ENCODE peak calls at places on chromosomes 12 and 14, in six cellular contexts. I is GM12878, D is dorsolateral prefrontal cortex, J is cardiac muscle cell, O is psoas muscle, T is right atrium auricular region. R is an unnamed sample.

GRCh38 chr14:37890095-37890494 is 294.7 kb downstream of the TTC6 start:
- DNase-seq in I (no peak), D (no peak), J (no peak), O (no peak), T (no peak), R (no peak)

GRCh38 chr12:112198120-112198733 is 72.9 kb downstream of the TRAFD1 start:
- DNase-seq in I (no peak), D (no peak), J (peak; percentile 73), O (no peak), T (no peak), R (peak; percentile 18)

GRCh38 chr12:32589165-32589891 is 89.8 kb upstream of the DNM1L start:
- DNase-seq in I (no peak), D (no peak), J (no peak), O (no peak), T (no peak), R (no peak)

GRCh38 chr14:56081139-56081538 is 37.1 kb upstream of the PELI2 start:
- DNase-seq in I (no peak), D (no peak), J (no peak), O (no peak), T (no peak), R (no peak)

GRCh38 chr12:97109441-97109840 is 202.4 kb downstream of the NEDD1 start:
- DNase-seq in I (no peak), D (no peak), J (no peak), O (no peak), T (no peak), R (no peak)

GRCh38 chr14:34064349-34064748 is 113.5 kb upstream of the EGLN3 start:
- DNase-seq in I (no peak), D (no peak), J (peak; percentile 79), O (peak; percentile 66), T (peak; percentile 83), R (no peak)

GRCh38 chr14:100726467-100726811 is 253 bp upstream of the DLK1 start:
- DNase-seq in I (no peak), D (no peak), J (no peak), O (no peak), T (no peak), R (no peak)

GRCh38 chr14:100222219-100223093 is 16.5 kb upstream of the YY1 start:
- DNase-seq in I (no peak), D (no peak), J (no peak), O (no peak), T (no peak), R (no peak)

GRCh38 chr12:59808317-59808910 is 212.6 kb downstream of the SLC16A7 start:
- DNase-seq in I (no peak), D (no peak), J (peak; percentile 62), O (no peak), T (no peak), R (peak; percentile 16)

GRCh38 chr12:57899010-57899662 is 42.2 kb upstream of the ATP23 start:
- DNase-seq in I (peak; percentile 79), D (no peak), J (peak; percentile 64), O (peak; percentile 47), T (no peak), R (peak; percentile 70)

GRCh38 chr12:113096675-113097461 is 38.7 kb downstream of the RASAL1 start:
- DNase-seq in I (no peak), D (no peak), J (no peak), O (no peak), T (no peak), R (no peak)

GRCh38 chr12:22627351-22627750 is 2.4 kb downstream of the ETNK1 start:
- DNase-seq in I (no peak), D (no peak), J (no peak), O (no peak), T (no peak), R (no peak)

GRCh38 chr14:49173765-49174373 is 412.3 kb downstream of the RPS29 start:
- DNase-seq in I (peak; percentile 27), D (no peak), J (peak; percentile 82), O (no peak), T (no peak), R (peak; percentile 30)

GRCh38 chr12:95318071-95318545 is 100.5 kb downstream of the VEZT start:
- DNase-seq in I (no peak), D (no peak), J (peak; percentile 76), O (no peak), T (no peak), R (no peak)

GRCh38 chr12:96049096-96049495 is 13.7 kb upstream of the LTA4H start:
- DNase-seq in I (no peak), D (no peak), J (no peak), O (no peak), T (no peak), R (no peak)

GRCh38 chr14:69059658-69060648 is 80.9 kb upstream of the ACTN1 start:
- DNase-seq in I (no peak), D (no peak), J (peak; percentile 94), O (peak; percentile 24), T (peak; percentile 87), R (no peak)

GRCh38 chr12:50088577-50089335 is 3.6 kb downstream of the SMARCD1 start:
- DNase-seq in I (peak; percentile 37), D (no peak), J (peak; percentile 47), O (no peak), T (no peak), R (no peak)

GRCh38 chr12:12716151-12716844 is 870 bp upstream of the CDKN1B start:
- DNase-seq in I (no peak), D (no peak), J (peak; percentile 48), O (no peak), T (no peak), R (no peak)

GRCh38 chr12:26769611-26770010 is 63.4 kb downstream of the ITPR2 start:
- DNase-seq in I (no peak), D (no peak), J (no peak), O (no peak), T (no peak), R (no peak)

GRCh38 chr14:23539209-23539866 is 12.2 kb downstream of the ZFHX2 start:
- DNase-seq in I (no peak), D (no peak), J (peak; percentile 59), O (no peak), T (no peak), R (no peak)

GRCh38 chr12:58356794-58357193 is 415.4 kb downstream of the ATP23 start:
- DNase-seq in I (no peak), D (no peak), J (no peak), O (no peak), T (no peak), R (no peak)

GRCh38 chr14:101193845-101194355 is 290.4 kb upstream of the RTL1 start:
- DNase-seq in I (no peak), D (no peak), J (no peak), O (no peak), T (no peak), R (no peak)

GRCh38 chr12:31029466-31029865 is 44.2 kb upstream of the DDX11 start:
- DNase-seq in I (no peak), D (no peak), J (no peak), O (no peak), T (no peak), R (no peak)

GRCh38 chr12:85424581-85425348 is 144.7 kb downstream of the ALX1 start:
- DNase-seq in I (peak; percentile 15), D (no peak), J (peak; percentile 50), O (no peak), T (no peak), R (peak; percentile 37)

GRCh38 chr14:62847168-62847567 is 198.1 kb downstream of the KCNH5 start:
- DNase-seq in I (no peak), D (no peak), J (no peak), O (no peak), T (no peak), R (no peak)

GRCh38 chr12:51907083-51907863 is at the start of gene ACVRL1:
- DNase-seq in I (no peak), D (no peak), J (peak; percentile 43), O (peak; percentile 57), T (no peak), R (no peak)
- H3K4me3 ChIP-seq in I (no peak within 1 kb of the TSS), D (peak within 1 kb of the TSS; percentile 23), J (peak within 1 kb of the TSS; percentile 13), O (peak within 1 kb of the TSS; percentile 70), T (peak within 1 kb of the TSS; percentile 61), R (no peak within 1 kb of the TSS)

DNA sequence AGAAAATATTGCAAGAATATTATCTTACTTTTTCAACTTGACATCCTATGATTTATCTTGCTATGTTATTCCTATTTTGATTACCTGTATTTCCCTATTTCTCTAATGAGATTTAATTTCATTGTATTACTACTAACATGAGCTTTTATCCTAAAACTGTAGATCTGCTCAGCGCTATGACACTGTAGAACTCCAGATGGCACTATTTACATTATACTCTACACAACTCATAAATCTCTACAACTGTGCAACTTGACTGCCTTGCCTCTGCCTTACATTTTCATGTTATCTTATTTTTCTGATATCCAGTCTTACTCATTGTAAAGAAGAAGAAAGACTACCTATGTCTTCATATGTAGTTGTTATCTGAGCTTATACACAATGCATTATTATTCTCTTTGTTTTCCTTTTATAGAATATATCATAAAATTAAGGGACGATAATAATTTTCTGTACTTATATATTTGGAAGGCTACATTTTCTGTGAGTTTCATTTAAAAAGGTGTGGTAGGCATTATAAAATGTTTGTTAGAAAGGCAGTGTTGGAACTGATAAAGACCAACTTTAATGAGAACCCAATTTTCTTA is 24.1 kb downstream of the NUP37 start:
- DNase-seq in I (peak; percentile 4), D (no peak), J (peak; percentile 66), O (no peak), T (no peak), R (no peak)
- TF ChIP-seq CTCF in I (peak; percentile 48), D (peak; percentile 59), J (peak; percentile 62), O (peak; percentile 23), T (peak; percentile 48), R (peak; percentile 40)

DNA sequence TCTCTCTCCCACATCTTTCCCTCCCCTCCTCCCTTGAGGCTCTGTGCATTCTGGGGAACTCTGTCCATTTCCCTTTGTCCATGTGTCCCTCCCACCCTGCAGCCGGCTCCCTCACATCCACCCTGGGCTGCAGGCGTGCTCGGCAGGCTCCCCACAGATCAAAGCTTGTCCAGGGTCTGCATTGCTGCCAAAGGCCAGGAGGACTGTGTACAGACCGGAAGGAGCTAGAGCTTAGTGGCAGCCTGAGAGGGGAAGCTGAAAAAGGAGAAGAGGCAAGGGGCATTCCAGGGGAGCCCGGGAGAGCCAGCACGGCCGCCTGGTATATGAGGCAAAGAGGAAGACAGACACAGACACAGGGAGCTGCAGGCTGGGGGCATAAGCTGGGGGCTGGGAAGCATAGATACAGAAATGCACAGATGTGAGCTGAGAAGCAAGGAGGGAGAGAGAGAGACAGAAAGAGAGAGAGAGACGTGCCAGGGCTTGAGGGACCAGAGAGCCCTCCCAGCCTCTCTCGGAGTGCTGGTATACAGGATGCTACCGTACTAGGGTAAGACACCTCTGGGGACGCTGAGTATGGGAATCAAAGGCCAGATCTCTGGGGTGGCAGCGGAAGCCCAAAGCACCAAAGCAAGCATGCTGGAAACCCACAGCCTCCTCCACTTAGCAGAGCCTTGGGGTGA is 3.3 kb downstream of the CD4 start:
- DNase-seq in I (no peak), D (no peak), J (peak; percentile 40), O (peak; percentile 39), T (no peak), R (no peak)
- H3K4me3 ChIP-seq in I (no peak overlapping the region), D (peak overlapping the region; percentile 20), J (no peak overlapping the region), O (no peak overlapping the region), T (peak overlapping the region; percentile 13), R (no peak overlapping the region)

GRCh38 chr12:3748620-3749019 is 4.3 kb downstream of the CRACR2A start:
- DNase-seq in I (no peak), D (no peak), J (no peak), O (no peak), T (no peak), R (no peak)

GRCh38 chr12:3751151-3752095 is 1.5 kb downstream of the CRACR2A start:
- DNase-seq in I (no peak), D (no peak), J (no peak), O (no peak), T (no peak), R (no peak)

GRCh38 chr12:3752096-3752709 is 706 bp downstream of the CRACR2A start:
- DNase-seq in I (peak; percentile 45), D (no peak), J (peak; percentile 65), O (peak; percentile 63), T (no peak), R (peak; percentile 62)

GRCh38 chr12:3752741-3753486 is at the start of gene CRACR2A:
- DNase-seq in I (peak; percentile 31), D (no peak), J (peak; percentile 87), O (peak; percentile 72), T (no peak), R (peak; percentile 56)

GRCh38 chr12:3750616-3751015 is 2.3 kb downstream of the CRACR2A start:
- DNase-seq in I (no peak), D (no peak), J (no peak), O (no peak), T (no peak), R (no peak)
- TF ChIP-seq CTCF in I (no peak), D (no peak), J (no peak), O (no peak), T (no peak), R (no peak)